ENCODE peak calls at places on chromosomes 1 and 21, in ten cellular contexts. E is dorsolateral prefrontal cortex, Q is uterus, O is lower leg skin, Z is brain microvascular endothelial cell, L is IMR-90, W is heart left ventricle, X is fibroblast of pulmonary artery, N is epithelial cell of esophagus, M is Peyer's patch. A is an unnamed sample.

GRCh38 chr1:234243872-234244271 is 129.4 kb upstream of the COA6 start:
- DNase-seq in W (peak; percentile 21), M (no peak), L (no peak), Q (no peak), X (no peak), N (no peak), Z (no peak), O (no peak), E (no peak), A (no peak)

GRCh38 chr1:41312991-41313645 is 48.1 kb upstream of the FOXO6 start:
- DNase-seq in Q (no peak), O (no peak), N (no peak), Z (no peak), W (no peak), X (peak; percentile 64), E (no peak), M (no peak), L (no peak), A (no peak)

GRCh38 chr1:34858901-34859441 is 578 bp downstream of the SMIM12 start:
- DNase-seq in N (peak; percentile 4), M (no peak), Q (no peak), X (peak; percentile 60), W (peak; percentile 43), Z (peak; percentile 31), E (no peak), O (no peak), L (peak; percentile 28), A (no peak)

GRCh38 chr1:192133350-192133950 is 24.8 kb upstream of the RGS18 start:
- DNase-seq in E (no peak), L (peak; percentile 66), Q (no peak), O (no peak), W (no peak), Z (no peak), X (peak; percentile 52), M (no peak), N (peak; percentile 74), A (peak; percentile 11)

GRCh38 chr1:113949007-113949406 is 19.9 kb downstream of the HIPK1 start:
- DNase-seq in Q (no peak), M (no peak), L (no peak), N (no peak), Z (no peak), O (no peak), W (no peak), X (no peak), E (no peak), A (no peak)

GRCh38 chr1:94622757-94623156 is 81.2 kb upstream of the F3 start:
- DNase-seq in E (no peak), W (no peak), N (peak; percentile 94), O (no peak), L (peak; percentile 61), M (no peak), Z (peak; percentile 79), Q (no peak), X (peak; percentile 79), A (no peak)

GRCh38 chr1:147640553-147641165 is 29.7 kb downstream of the ACP6 start:
- DNase-seq in Q (peak; percentile 58), N (peak; percentile 89), X (peak; percentile 87), E (peak; percentile 47), W (peak; percentile 77), O (no peak), M (peak; percentile 73), L (peak; percentile 84), Z (peak; percentile 72), A (peak; percentile 50)

GRCh38 chr21:45037986-45038385 is 36.4 kb upstream of the ADARB1 start:
- DNase-seq in W (no peak), N (no peak), Z (no peak), Q (no peak), M (no peak), E (no peak), X (no peak), O (no peak), L (no peak), A (no peak)

GRCh38 chr1:208448425-208448824 is 204.2 kb upstream of the PLXNA2 start:
- DNase-seq in X (no peak), N (no peak), Q (no peak), W (no peak), E (no peak), Z (no peak), M (no peak), O (no peak), L (no peak), A (no peak)

GRCh38 chr1:208455821-208456220 is 211.6 kb upstream of the PLXNA2 start:
- DNase-seq in Z (peak; percentile 12), O (no peak), M (no peak), L (no peak), W (no peak), E (no peak), N (peak; percentile 65), Q (no peak), X (no peak), A (no peak)

GRCh38 chr1:208445710-208446702 is 201.8 kb upstream of the PLXNA2 start:
- DNase-seq in E (no peak), N (peak; percentile 38), W (no peak), X (no peak), M (peak; percentile 51), Q (no peak), L (no peak), Z (no peak), O (no peak), A (no peak)

GRCh38 chr1:208450958-208451357 is 206.8 kb upstream of the PLXNA2 start:
- DNase-seq in W (no peak), M (no peak), O (no peak), E (no peak), Z (no peak), X (no peak), Q (no peak), N (no peak), L (no peak), A (no peak)

DNA sequence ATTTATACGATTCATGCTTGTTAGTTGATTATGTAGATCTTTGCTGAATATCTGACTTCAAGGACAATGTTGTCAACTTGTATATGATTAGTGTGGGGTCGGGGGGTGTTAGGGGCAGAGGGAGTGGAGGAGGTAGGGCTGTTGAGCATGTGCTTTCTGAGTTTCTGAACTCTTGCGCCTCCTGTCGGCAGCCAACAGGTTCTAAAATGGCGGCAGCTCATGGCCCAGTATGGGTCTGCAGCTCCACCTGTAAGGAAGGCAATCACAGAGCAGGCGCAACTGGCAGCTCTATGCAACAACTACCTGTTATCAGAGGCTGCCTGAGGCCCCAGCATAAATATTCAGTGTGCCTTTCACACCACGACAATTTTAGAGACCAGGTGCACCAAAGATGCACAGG is 205.8 kb upstream of the PLXNA2 start:
- DNase-seq in X (no peak), L (no peak), O (no peak), Z (no peak), W (no peak), M (no peak), Q (no peak), N (no peak), E (no peak), A (no peak)
- TF ChIP-seq CTCF in X (no peak), L (no peak), O (no peak), Z (no peak), W (no peak), M (no peak), Q (no peak), N (no peak), E (no peak), A (no peak)

GRCh38 chr1:184052750-184053149 is 1.2 kb downstream of the TSEN15 start:
- DNase-seq in L (no peak), W (no peak), M (no peak), X (no peak), Q (no peak), O (no peak), E (no peak), N (no peak), Z (no peak), A (no peak)

GRCh38 chr1:184051138-184051484 is 419 bp upstream of the TSEN15 start:
- DNase-seq in M (no peak), X (peak; percentile 26), O (no peak), N (no peak), W (no peak), E (no peak), L (no peak), Z (no peak), Q (no peak), A (no peak)

GRCh38 chr1:184051485-184052193 is at the start of gene TSEN15:
- DNase-seq in Q (peak; percentile 65), N (peak; percentile 85), L (peak; percentile 86), M (peak; percentile 81), O (peak; percentile 94), X (peak; percentile 84), E (peak; percentile 51), W (peak; percentile 83), Z (peak; percentile 63), A (no peak)

GRCh38 chr1:184052194-184052559 is 647 bp downstream of the TSEN15 start:
- DNase-seq in O (no peak), M (no peak), W (no peak), X (no peak), L (no peak), N (no peak), Z (no peak), Q (no peak), E (no peak), A (no peak)

DNA sequence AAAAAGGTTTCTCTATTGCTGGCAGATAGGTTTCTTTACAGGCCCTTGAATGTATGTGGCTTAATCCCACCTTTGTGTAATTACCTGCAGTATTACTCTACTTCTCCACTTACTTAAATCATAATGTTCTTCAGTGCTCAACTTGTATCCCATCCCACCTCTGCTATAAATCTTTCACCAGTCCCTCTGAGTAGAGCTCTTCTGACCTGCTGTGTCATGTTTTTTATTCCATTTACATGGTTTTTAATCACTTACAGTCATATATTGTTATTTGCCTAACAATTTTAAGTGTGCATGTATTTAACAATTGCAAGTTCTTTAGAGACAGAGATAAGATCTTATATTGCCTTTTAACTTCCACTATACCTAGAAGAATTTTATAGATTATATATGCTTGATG is 2.4 kb downstream of the TSEN15 start:
- DNase-seq in L (no peak), W (no peak), O (no peak), X (no peak), Z (no peak), E (no peak), Q (no peak), M (no peak), N (no peak), A (no peak)
- H3K4me3 ChIP-seq in L (no peak overlapping the region), W (no peak overlapping the region), O (no peak overlapping the region), X (no peak overlapping the region), Z (no peak overlapping the region), E (no peak overlapping the region), Q (no peak overlapping the region), M (no peak overlapping the region), N (no peak overlapping the region), A (no peak overlapping the region)

GRCh38 chr1:181608951-181609350 is 125.6 kb downstream of the CACNA1E start:
- DNase-seq in O (no peak), Z (no peak), Q (no peak), X (no peak), E (no peak), N (no peak), M (no peak), W (no peak), L (no peak), A (no peak)

GRCh38 chr1:181607524-181607923 is 124.2 kb downstream of the CACNA1E start:
- DNase-seq in N (no peak), O (no peak), Z (no peak), X (no peak), L (no peak), Q (no peak), E (no peak), W (no peak), M (no peak), A (no peak)

GRCh38 chr1:181612100-181612499 is 128.8 kb downstream of the CACNA1E start:
- DNase-seq in O (no peak), N (no peak), L (no peak), Q (no peak), X (no peak), W (no peak), E (no peak), Z (no peak), M (no peak), A (no peak)

GRCh38 chr1:181604482-181604881 is 121.2 kb downstream of the CACNA1E start:
- DNase-seq in L (no peak), W (no peak), M (no peak), Z (no peak), E (no peak), O (no peak), Q (no peak), X (no peak), N (no peak), A (no peak)

DNA sequence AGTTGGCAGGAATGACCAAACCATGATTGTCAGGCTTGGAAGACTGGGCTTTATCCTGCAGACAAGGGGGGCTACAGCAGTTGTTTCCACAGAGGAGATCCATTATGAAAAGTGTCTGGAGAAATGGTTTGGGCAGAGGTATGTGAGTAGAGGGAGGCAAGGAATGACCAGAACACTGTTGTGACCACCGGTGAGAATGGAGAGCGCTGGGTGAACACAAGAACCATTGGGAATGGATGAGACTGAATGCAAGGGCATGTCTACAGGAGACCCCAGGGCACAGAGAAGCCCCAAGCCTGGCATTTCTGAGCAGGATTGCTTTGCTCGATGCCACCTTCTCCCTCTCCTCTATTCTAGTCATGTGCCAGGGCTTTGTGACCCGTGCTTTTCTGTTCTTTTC is 125.1 kb downstream of the CACNA1E start:
- DNase-seq in L (no peak), X (no peak), O (no peak), M (no peak), W (no peak), E (no peak), Z (no peak), Q (no peak), N (no peak), A (no peak)
- TF ChIP-seq CTCF in L (no peak), X (no peak), O (no peak), M (no peak), W (no peak), E (no peak), Z (no peak), Q (no peak), N (no peak), A (no peak)

GRCh38 chr1:18630511-18631495 is at the start of gene PAX7:
- DNase-seq in W (no peak), E (no peak), N (no peak), Q (no peak), X (no peak), Z (no peak), M (no peak), L (no peak), O (no peak), A (no peak)

GRCh38 chr1:18628511-18628910 is 2.1 kb upstream of the PAX7 start:
- DNase-seq in O (no peak), Z (no peak), L (no peak), E (no peak), N (no peak), W (no peak), X (no peak), M (no peak), Q (no peak), A (no peak)

GRCh38 chr1:18631496-18632217 is 1.0 kb downstream of the PAX7 start:
- DNase-seq in W (no peak), Z (no peak), Q (no peak), M (no peak), O (no peak), X (no peak), E (no peak), N (no peak), L (no peak), A (no peak)

GRCh38 chr1:18632218-18632588 is 1.6 kb downstream of the PAX7 start:
- DNase-seq in N (no peak), E (no peak), M (no peak), O (no peak), Q (no peak), L (no peak), Z (no peak), W (no peak), X (no peak), A (no peak)

GRCh38 chr1:18629659-18630510 is 761 bp upstream of the PAX7 start:
- DNase-seq in O (no peak), L (no peak), N (no peak), Z (no peak), Q (no peak), X (no peak), W (no peak), M (no peak), E (no peak), A (no peak)
- H3K4me3 ChIP-seq in O (no peak overlapping the region), L (no peak overlapping the region), N (no peak overlapping the region), Z (no peak overlapping the region), Q (no peak overlapping the region), X (no peak overlapping the region), W (no peak overlapping the region), M (no peak overlapping the region), E (no peak overlapping the region), A (no peak overlapping the region)